ENCODE peak calls at places on chromosomes 16 and 17, in four cellular contexts. One of them, this sample, is unnamed.

GRCh38 chr16:70470927-70471341 is 16.5 kb downstream of the FCSK start:
- DNase-seq in T-helper 2 cell: no peak
- DNase-seq in SW 1271: no peak
- DNase-seq in WTC11: peak; percentile 76
- DNase-seq in this sample: no peak

GRCh38 chr16:86214326-86215232 is 295.7 kb upstream of the FOXF1 start:
- DNase-seq in T-helper 2 cell: no peak
- DNase-seq in SW 1271: no peak
- DNase-seq in WTC11: no peak
- DNase-seq in this sample: no peak

GRCh38 chr16:65409505-65409904 is 287.6 kb upstream of the CDH11 start:
- DNase-seq in T-helper 2 cell: no peak
- DNase-seq in SW 1271: no peak
- DNase-seq in WTC11: no peak
- DNase-seq in this sample: no peak

GRCh38 chr17:10526517-10526916 is 8.2 kb upstream of the MYH1 start:
- DNase-seq in T-helper 2 cell: no peak
- DNase-seq in SW 1271: no peak
- DNase-seq in WTC11: no peak
- DNase-seq in this sample: no peak

GRCh38 chr17:1060991-1061390 is 64.1 kb downstream of the TIMM22 start:
- DNase-seq in T-helper 2 cell: no peak
- DNase-seq in SW 1271: peak; percentile 95
- DNase-seq in WTC11: no peak
- DNase-seq in this sample: peak; percentile 92

GRCh38 chr16:24775455-24775854 is 46.0 kb downstream of the TNRC6A start:
- DNase-seq in T-helper 2 cell: no peak
- DNase-seq in SW 1271: no peak
- DNase-seq in WTC11: no peak
- DNase-seq in this sample: no peak

GRCh38 chr17:35730400-35731005 is 936 bp upstream of the RASL10B start:
- DNase-seq in T-helper 2 cell: no peak
- DNase-seq in SW 1271: no peak
- DNase-seq in WTC11: no peak
- DNase-seq in this sample: no peak

GRCh38 chr17:42121066-42121769 is at the start of gene KAT2A:
- DNase-seq in T-helper 2 cell: peak; percentile 47
- DNase-seq in SW 1271: peak; percentile 66
- DNase-seq in WTC11: peak; percentile 85
- DNase-seq in this sample: no peak